ENCODE peak calls at places on chromosomes 1 and 21, in eight cellular contexts. One of them, this sample, is unnamed. For H3K9me3, the result is how much of the 10 kb centered on the place peaks cover.

GRCh38 chr1:34549199-34549598 is 205.6 kb upstream of the GJB5 start:
- DNase-seq in A549: no peak
- DNase-seq in hepatocyte: peak
- DNase-seq in HCT116: peak
- DNase-seq in IMR-90: no peak
- DNase-seq in fibroblast of lung: no peak
- DNase-seq in endothelial cell of umbilical vein: no peak
- DNase-seq in astrocyte: no peak
- DNase-seq in this sample: peak

GRCh38 chr1:244862354-244862698 is 2.0 kb downstream of the HNRNPU start:
- DNase-seq in A549: no peak
- DNase-seq in hepatocyte: no peak
- DNase-seq in HCT116: no peak
- DNase-seq in IMR-90: no peak
- DNase-seq in fibroblast of lung: no peak
- DNase-seq in endothelial cell of umbilical vein: no peak
- DNase-seq in astrocyte: no peak
- DNase-seq in this sample: no peak

GRCh38 chr1:161835963-161836362 is 69.8 kb downstream of the ATF6 start:
- DNase-seq in A549: no peak
- DNase-seq in hepatocyte: no peak
- DNase-seq in HCT116: no peak
- DNase-seq in IMR-90: peak
- DNase-seq in fibroblast of lung: peak
- DNase-seq in endothelial cell of umbilical vein: no peak
- DNase-seq in astrocyte: peak
- DNase-seq in this sample: no peak

GRCh38 chr1:198649598-198650338 is 10.9 kb downstream of the PTPRC start:
- DNase-seq in A549: no peak
- DNase-seq in hepatocyte: no peak
- DNase-seq in HCT116: no peak
- DNase-seq in IMR-90: no peak
- DNase-seq in fibroblast of lung: no peak
- DNase-seq in endothelial cell of umbilical vein: no peak
- DNase-seq in astrocyte: no peak
- DNase-seq in this sample: no peak

GRCh38 chr1:26161408-26162219 is 2.7 kb downstream of the FAM110D start:
- DNase-seq in A549: peak
- DNase-seq in hepatocyte: peak
- DNase-seq in HCT116: no peak
- DNase-seq in IMR-90: peak
- DNase-seq in fibroblast of lung: peak
- DNase-seq in endothelial cell of umbilical vein: peak
- DNase-seq in astrocyte: peak
- DNase-seq in this sample: peak

GRCh38 chr1:225631041-225631663 is 21.8 kb downstream of the ENAH start:
- DNase-seq in A549: no peak
- DNase-seq in hepatocyte: no peak
- DNase-seq in HCT116: no peak
- DNase-seq in IMR-90: no peak
- DNase-seq in fibroblast of lung: no peak
- DNase-seq in endothelial cell of umbilical vein: no peak
- DNase-seq in astrocyte: peak
- DNase-seq in this sample: no peak

GRCh38 chr1:164726235-164726634 is 167.3 kb downstream of the PBX1 start:
- DNase-seq in A549: no peak
- DNase-seq in hepatocyte: no peak
- DNase-seq in HCT116: no peak
- DNase-seq in IMR-90: peak
- DNase-seq in fibroblast of lung: peak
- DNase-seq in endothelial cell of umbilical vein: peak
- DNase-seq in astrocyte: peak
- DNase-seq in this sample: peak

GRCh38 chr1:21175670-21176581 is 771 bp downstream of the EIF4G3 start:
- DNase-seq in A549: peak
- DNase-seq in hepatocyte: peak
- DNase-seq in HCT116: no peak
- DNase-seq in IMR-90: no peak
- DNase-seq in fibroblast of lung: no peak
- DNase-seq in endothelial cell of umbilical vein: peak
- DNase-seq in astrocyte: no peak
- DNase-seq in this sample: no peak

GRCh38 chr1:233151850-233152249 is 143.7 kb downstream of the PCNX2 start:
- DNase-seq in A549: no peak
- DNase-seq in hepatocyte: no peak
- DNase-seq in HCT116: no peak
- DNase-seq in IMR-90: no peak
- DNase-seq in fibroblast of lung: no peak
- DNase-seq in endothelial cell of umbilical vein: no peak
- DNase-seq in astrocyte: peak
- DNase-seq in this sample: no peak

GRCh38 chr1:42173155-42173933 is 8.8 kb upstream of the GUCA2A start:
- DNase-seq in A549: peak
- DNase-seq in hepatocyte: peak
- DNase-seq in HCT116: no peak
- DNase-seq in IMR-90: peak
- DNase-seq in fibroblast of lung: peak
- DNase-seq in endothelial cell of umbilical vein: peak
- DNase-seq in astrocyte: peak
- DNase-seq in this sample: peak

GRCh38 chr1:147492207-147492606 is 49.1 kb upstream of the BCL9 start:
- DNase-seq in A549: no peak
- DNase-seq in hepatocyte: no peak
- DNase-seq in HCT116: no peak
- DNase-seq in IMR-90: no peak
- DNase-seq in fibroblast of lung: no peak
- DNase-seq in endothelial cell of umbilical vein: no peak
- DNase-seq in astrocyte: no peak
- DNase-seq in this sample: peak

GRCh38 chr1:119554188-119554587 is 47.2 kb downstream of the HSD3B1 start:
- DNase-seq in A549: no peak
- DNase-seq in hepatocyte: peak
- DNase-seq in HCT116: no peak
- DNase-seq in IMR-90: peak
- DNase-seq in fibroblast of lung: peak
- DNase-seq in endothelial cell of umbilical vein: peak
- DNase-seq in astrocyte: peak
- DNase-seq in this sample: no peak

GRCh38 chr1:160133990-160134770 is 17.2 kb upstream of the ATP1A4 start:
- DNase-seq in A549: no peak
- DNase-seq in hepatocyte: no peak
- DNase-seq in HCT116: no peak
- DNase-seq in IMR-90: no peak
- DNase-seq in fibroblast of lung: no peak
- DNase-seq in endothelial cell of umbilical vein: no peak
- DNase-seq in astrocyte: no peak
- DNase-seq in this sample: no peak

GRCh38 chr21:34743831-34744230 is 75.0 kb downstream of the CLIC6 start:
- DNase-seq in A549: no peak
- DNase-seq in hepatocyte: no peak
- DNase-seq in HCT116: peak
- DNase-seq in IMR-90: peak
- DNase-seq in fibroblast of lung: peak
- DNase-seq in endothelial cell of umbilical vein: no peak
- DNase-seq in astrocyte: peak
- DNase-seq in this sample: peak

GRCh38 chr1:1677718-1678580 is 14.6 kb downstream of the SLC35E2B start:
- DNase-seq in A549: no peak
- DNase-seq in hepatocyte: peak
- DNase-seq in HCT116: no peak
- DNase-seq in IMR-90: no peak
- DNase-seq in fibroblast of lung: no peak
- DNase-seq in endothelial cell of umbilical vein: no peak
- DNase-seq in astrocyte: no peak
- DNase-seq in this sample: peak

DNA sequence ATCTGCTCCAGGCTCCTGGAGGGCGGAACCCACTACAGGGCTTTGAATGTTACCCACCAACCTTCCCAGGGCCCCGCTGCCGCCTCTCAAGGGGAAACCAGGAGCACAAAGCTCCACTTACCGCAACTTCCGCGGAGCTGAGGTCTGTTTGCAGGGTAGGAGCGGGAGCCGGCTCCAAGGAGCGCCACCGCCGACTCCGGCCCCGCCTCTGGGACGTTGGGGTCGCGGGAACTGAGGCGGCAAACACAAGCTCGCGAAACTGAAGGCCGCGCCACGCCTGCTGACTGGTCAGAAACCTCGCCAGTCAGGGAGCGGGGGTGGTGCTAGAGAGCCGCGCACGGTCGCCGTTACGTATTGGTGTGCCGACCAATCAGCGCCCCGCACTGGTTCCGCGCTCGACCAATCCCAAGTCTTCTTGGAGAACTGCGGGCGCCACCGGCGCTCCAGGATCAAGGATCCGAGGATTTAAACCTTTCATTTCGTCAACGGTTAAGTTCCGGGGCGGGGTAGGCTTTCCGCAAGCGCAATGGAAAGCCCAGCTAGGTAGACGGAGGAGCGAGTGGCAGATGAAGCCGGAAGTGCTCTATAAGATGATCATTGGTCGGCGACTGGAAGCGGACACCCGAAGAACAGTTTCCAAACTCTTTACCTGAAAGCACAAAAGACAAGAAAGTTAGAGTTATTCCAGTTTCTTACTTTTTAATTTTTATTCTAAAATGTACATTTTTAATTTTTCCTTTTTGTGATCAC is at the start of gene STIL:
- DNase-seq in A549: peak
- DNase-seq in hepatocyte: peak
- DNase-seq in HCT116: peak
- DNase-seq in IMR-90: peak
- DNase-seq in fibroblast of lung: peak
- DNase-seq in endothelial cell of umbilical vein: peak
- DNase-seq in astrocyte: peak
- DNase-seq in this sample: peak
- TF ChIP-seq CTCF in A549: no peak
- TF ChIP-seq CTCF in hepatocyte: no peak
- TF ChIP-seq CTCF in HCT116: no peak
- TF ChIP-seq CTCF in IMR-90: no peak
- TF ChIP-seq CTCF in fibroblast of lung: no peak
- TF ChIP-seq CTCF in endothelial cell of umbilical vein: no peak
- TF ChIP-seq CTCF in astrocyte: no peak
- TF ChIP-seq CTCF in this sample: no peak

DNA sequence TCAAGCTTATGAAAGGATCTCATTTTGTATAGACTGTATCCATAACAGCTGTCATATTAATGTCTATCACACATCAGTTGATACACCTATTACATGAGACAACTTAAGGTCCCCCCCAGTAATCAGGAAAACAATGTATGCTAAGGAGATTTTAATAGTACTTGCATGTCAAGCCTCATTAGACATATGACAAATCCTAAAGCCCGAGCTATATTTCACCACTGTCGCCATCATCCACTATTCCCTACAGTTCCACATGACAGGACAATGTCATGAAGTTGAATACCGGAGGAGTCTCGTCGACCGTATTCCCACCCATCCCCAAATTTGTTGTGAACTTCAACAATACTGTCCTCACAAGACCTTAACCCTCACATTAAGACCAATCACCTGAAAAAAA is 3.4 kb downstream of the HMGN1 start:
- DNase-seq in A549: no peak
- DNase-seq in hepatocyte: no peak
- DNase-seq in HCT116: no peak
- DNase-seq in IMR-90: no peak
- DNase-seq in fibroblast of lung: no peak
- DNase-seq in endothelial cell of umbilical vein: no peak
- DNase-seq in astrocyte: no peak
- DNase-seq in this sample: no peak
- H3K4me2 ChIP-seq in A549: peak
- H3K4me2 ChIP-seq in hepatocyte: peak
- H3K4me2 ChIP-seq in HCT116: no peak
- H3K4me2 ChIP-seq in IMR-90: peak
- H3K4me2 ChIP-seq in fibroblast of lung: peak
- H3K4me2 ChIP-seq in endothelial cell of umbilical vein: peak
- H3K4me2 ChIP-seq in astrocyte: peak
- H3K4me2 ChIP-seq in this sample: peak

GRCh38 chr21:46598563-46599250 is 6.2 kb downstream of the S100B start:
- DNase-seq in A549: no peak
- DNase-seq in hepatocyte: no peak
- DNase-seq in HCT116: no peak
- DNase-seq in IMR-90: no peak
- DNase-seq in fibroblast of lung: no peak
- DNase-seq in endothelial cell of umbilical vein: no peak
- DNase-seq in astrocyte: no peak
- DNase-seq in this sample: no peak

GRCh38 chr21:46597896-46598343 is 7.0 kb downstream of the S100B start:
- DNase-seq in A549: no peak
- DNase-seq in hepatocyte: no peak
- DNase-seq in HCT116: no peak
- DNase-seq in IMR-90: no peak
- DNase-seq in fibroblast of lung: no peak
- DNase-seq in endothelial cell of umbilical vein: no peak
- DNase-seq in astrocyte: no peak
- DNase-seq in this sample: no peak

GRCh38 chr21:46597031-46597430 is 7.9 kb downstream of the S100B start:
- DNase-seq in A549: no peak
- DNase-seq in hepatocyte: no peak
- DNase-seq in HCT116: no peak
- DNase-seq in IMR-90: no peak
- DNase-seq in fibroblast of lung: no peak
- DNase-seq in endothelial cell of umbilical vein: no peak
- DNase-seq in astrocyte: no peak
- DNase-seq in this sample: no peak

GRCh38 chr21:46596201-46596600 is 8.7 kb downstream of the S100B start:
- DNase-seq in A549: no peak
- DNase-seq in hepatocyte: no peak
- DNase-seq in HCT116: no peak
- DNase-seq in IMR-90: no peak
- DNase-seq in fibroblast of lung: no peak
- DNase-seq in endothelial cell of umbilical vein: no peak
- DNase-seq in astrocyte: no peak
- DNase-seq in this sample: no peak

DNA sequence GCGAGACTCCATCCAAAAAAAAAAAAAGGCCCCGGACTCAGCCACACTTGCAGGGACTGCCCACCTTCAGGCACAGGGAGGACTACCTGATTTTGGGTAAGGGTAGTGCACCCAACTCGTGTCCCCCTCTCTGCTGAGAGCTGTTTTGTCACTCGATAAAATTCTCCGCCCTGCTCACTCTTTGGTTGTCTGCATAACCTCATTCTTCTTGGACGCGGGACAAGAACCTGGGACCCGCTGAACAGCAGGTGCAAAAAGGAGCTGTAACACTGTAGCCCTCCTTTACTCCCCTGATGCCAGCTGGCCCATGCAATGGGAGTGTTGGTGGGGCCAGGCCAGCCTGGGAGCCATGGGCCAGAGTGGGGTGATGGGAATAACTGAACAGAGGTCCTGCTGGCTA is 10.6 kb downstream of the S100B start:
- DNase-seq in A549: no peak
- DNase-seq in hepatocyte: no peak
- DNase-seq in HCT116: no peak
- DNase-seq in IMR-90: no peak
- DNase-seq in fibroblast of lung: no peak
- DNase-seq in endothelial cell of umbilical vein: no peak
- DNase-seq in astrocyte: no peak
- DNase-seq in this sample: no peak
- H3K9me3 ChIP-seq in A549: under half
- H3K9me3 ChIP-seq in hepatocyte: under half
- H3K9me3 ChIP-seq in HCT116: under half
- H3K9me3 ChIP-seq in IMR-90: under half
- H3K9me3 ChIP-seq in fibroblast of lung: under half
- H3K9me3 ChIP-seq in endothelial cell of umbilical vein: under half
- H3K9me3 ChIP-seq in astrocyte: under half
- H3K9me3 ChIP-seq in this sample: under half

GRCh38 chr1:202938287-202938925 is 11.4 kb upstream of the KLHL12 start:
- DNase-seq in A549: no peak
- DNase-seq in hepatocyte: no peak
- DNase-seq in HCT116: no peak
- DNase-seq in IMR-90: no peak
- DNase-seq in fibroblast of lung: no peak
- DNase-seq in endothelial cell of umbilical vein: no peak
- DNase-seq in astrocyte: no peak
- DNase-seq in this sample: no peak
- TF ChIP-seq CTCF in A549: no peak
- TF ChIP-seq CTCF in hepatocyte: no peak
- TF ChIP-seq CTCF in HCT116: no peak
- TF ChIP-seq CTCF in IMR-90: no peak
- TF ChIP-seq CTCF in fibroblast of lung: no peak
- TF ChIP-seq CTCF in endothelial cell of umbilical vein: no peak
- TF ChIP-seq CTCF in astrocyte: no peak
- TF ChIP-seq CTCF in this sample: no peak

This sample was measured in PC-3.